ENCODE peak calls at places on chromosomes 7 and 10, in eight cellular contexts. P is GM12891, I is right lobe of liver, G is body of pancreas, A is IMR-90, Z is breast epithelium, X is uterus, K is gastrocnemius medialis. D is an unnamed sample.

GRCh38 chr10:27529010-27529783 is 25.1 kb downstream of the RAB18 start:
- DNase-seq in K (no peak), X (no peak), P (no peak), G (no peak), A (peak; percentile 31), I (no peak), Z (no peak), D (no peak)

GRCh38 chr7:70790215-70791073 is 341.5 kb upstream of the GALNT17 start:
- DNase-seq in X (no peak), A (no peak), G (no peak), P (no peak), K (no peak), I (no peak), Z (no peak), D (no peak)

GRCh38 chr7:29879609-29880008 is 73.3 kb downstream of the WIPF3 start:
- DNase-seq in G (peak; percentile 46), A (peak; percentile 21), X (no peak), Z (no peak), I (no peak), K (peak; percentile 58), P (no peak), D (no peak)

GRCh38 chr7:50610521-50611277 is 45.5 kb upstream of the DDC start:
- DNase-seq in Z (no peak), G (no peak), A (peak; percentile 37), P (no peak), I (no peak), X (no peak), K (no peak), D (no peak)

GRCh38 chr7:72924748-72925545 is at the start of gene POM121:
- DNase-seq in A (peak; percentile 86), P (peak; percentile 90), Z (peak; percentile 74), K (peak; percentile 79), I (peak; percentile 85), X (peak; percentile 78), G (peak; percentile 85), D (peak; percentile 90)

GRCh38 chr7:101857358-101857794 is 40.0 kb downstream of the CUX1 start:
- DNase-seq in K (no peak), G (no peak), P (no peak), I (no peak), Z (no peak), A (no peak), X (no peak), D (no peak)

GRCh38 chr10:83959330-83959729 is 180.0 kb upstream of the GHITM start:
- DNase-seq in A (no peak), P (no peak), X (no peak), I (no peak), G (no peak), Z (no peak), K (no peak), D (no peak)

GRCh38 chr7:144487906-144488305 is 84.4 kb upstream of the NOBOX start:
- DNase-seq in I (no peak), Z (no peak), K (no peak), P (no peak), X (no peak), A (no peak), G (no peak), D (no peak)

GRCh38 chr10:121089434-121089833 is 238.3 kb downstream of the WDR11 start:
- DNase-seq in K (no peak), P (no peak), G (no peak), A (no peak), X (no peak), Z (no peak), I (no peak), D (no peak)

GRCh38 chr10:635088-635861 is 54.2 kb downstream of the DIP2C start:
- DNase-seq in I (no peak), K (no peak), P (no peak), X (no peak), G (no peak), Z (no peak), A (no peak), D (no peak)

GRCh38 chr7:37337522-37337921 is 111.1 kb downstream of the ELMO1 start:
- DNase-seq in P (no peak), G (no peak), A (no peak), K (no peak), Z (no peak), X (no peak), I (no peak), D (no peak)

DNA sequence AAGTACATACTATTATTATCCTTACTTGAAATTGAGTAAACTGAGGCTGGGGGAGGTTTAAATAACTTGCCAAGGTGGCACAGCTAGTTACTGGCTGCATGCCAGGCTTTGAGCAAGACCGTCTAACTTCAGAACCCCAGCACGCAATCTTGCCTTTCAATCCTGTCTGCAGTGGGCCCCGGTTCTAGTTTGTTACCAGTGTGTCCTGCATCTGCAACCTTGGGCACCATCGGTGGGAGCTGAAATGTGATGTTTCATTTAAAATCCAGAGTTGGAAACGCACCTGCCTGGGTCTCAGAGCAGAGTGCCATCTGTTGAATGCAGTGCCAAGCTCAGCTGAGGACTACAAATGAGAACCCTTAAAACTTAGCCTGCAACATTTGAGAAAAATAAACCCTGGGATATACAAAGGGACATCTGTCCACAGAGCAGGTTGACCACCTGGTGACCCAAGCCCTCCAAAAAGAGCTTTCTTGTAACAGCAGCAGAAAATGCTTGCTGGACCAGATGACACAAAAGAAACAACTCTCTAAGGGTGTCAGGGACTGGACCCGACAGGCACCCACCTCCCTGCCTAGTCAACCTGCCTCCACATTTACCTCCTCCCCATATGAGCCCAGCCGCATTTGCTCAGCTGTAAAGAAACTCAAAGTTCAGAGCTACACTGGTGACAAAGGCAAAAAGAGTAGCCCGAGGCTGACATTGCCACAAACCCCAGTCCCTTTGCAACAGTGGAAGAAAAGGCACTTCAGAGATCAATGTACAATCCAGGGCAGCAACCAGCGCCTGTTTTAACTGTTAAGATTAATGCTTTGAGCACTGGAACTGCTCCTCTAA is 1.7 kb downstream of the SH3PXD2A start:
- DNase-seq in K (no peak), G (no peak), X (no peak), Z (no peak), I (no peak), A (no peak), P (no peak), D (no peak)
- TF ChIP-seq POLR2A in K (no peak), G (no peak), X (no peak), Z (no peak), I (no peak), A (no peak), P (no peak), D (no peak)

DNA sequence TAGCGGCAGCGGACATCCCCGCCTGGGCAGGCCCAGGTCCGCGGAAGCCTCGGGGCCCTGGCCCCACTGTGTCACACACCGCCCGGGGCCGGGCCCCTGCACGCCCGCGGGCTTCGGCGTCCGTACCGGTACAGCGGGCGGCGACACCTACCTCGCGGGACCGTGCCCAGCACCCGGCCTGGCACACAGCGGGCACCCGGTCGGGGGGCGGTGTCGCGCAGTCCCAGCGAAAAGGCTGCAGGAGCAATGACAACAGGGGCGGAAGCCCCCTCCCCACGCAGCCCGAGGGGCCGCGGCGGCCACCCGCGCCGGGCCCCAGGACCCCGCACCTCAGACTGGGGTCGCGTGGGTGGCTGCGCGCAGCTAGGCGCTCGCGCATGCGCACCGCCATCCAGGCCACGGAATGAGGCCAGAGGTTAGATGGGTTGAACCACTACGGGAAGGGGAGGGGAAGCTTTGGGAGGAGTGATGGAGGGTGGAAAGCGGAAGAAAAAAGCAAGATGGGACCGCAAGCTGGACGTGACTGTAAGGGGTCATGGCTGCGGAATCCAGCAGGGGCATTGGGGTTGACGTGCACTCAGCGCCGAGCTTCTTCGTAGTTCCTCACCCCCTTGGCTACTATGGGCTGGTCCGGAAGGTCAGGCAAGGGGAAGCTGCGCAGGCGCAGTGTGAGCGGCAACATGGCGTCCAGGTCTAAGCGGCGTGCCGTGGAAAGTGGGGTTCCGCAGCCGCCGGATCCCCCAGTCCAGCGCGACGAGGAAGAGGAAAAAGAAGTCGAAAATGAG is at the start of the genes BCCIP and UROS:
- DNase-seq in K (peak; percentile 84), Z (peak; percentile 83), G (peak; percentile 94), I (peak; percentile 92), P (peak; percentile 87), X (peak; percentile 91), A (peak; percentile 87), D (peak; percentile 93)
- TF ChIP-seq POLR2A in K (peak; percentile 69), Z (peak; percentile 65), G (peak; percentile 75), I (peak; percentile 63), P (peak; percentile 76), X (peak; percentile 65), A (peak; percentile 53), D (no peak)

DNA sequence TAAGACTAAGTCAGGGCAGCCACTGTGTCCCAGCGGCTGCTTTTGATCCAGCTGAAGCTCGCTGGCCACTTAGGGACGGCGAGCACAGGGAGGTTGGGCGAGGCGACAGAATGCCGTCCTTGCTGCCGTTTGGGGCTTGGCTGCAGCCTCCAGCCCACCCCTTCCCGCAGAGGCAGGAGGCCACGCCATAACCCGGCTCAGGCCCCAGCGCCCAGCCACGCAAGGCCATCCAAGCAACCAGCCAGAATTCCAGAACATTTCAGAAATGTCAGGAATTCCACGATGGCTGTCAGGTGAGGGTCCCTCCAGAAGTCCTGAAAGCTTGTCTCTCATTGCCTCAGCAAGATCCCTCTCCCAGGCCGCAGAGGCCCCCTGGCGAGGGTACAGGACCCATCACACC is 479.1 kb upstream of the FOXK1 start:
- DNase-seq in G (no peak), A (no peak), Z (no peak), X (no peak), I (no peak), K (no peak), P (no peak), D (no peak)
- TF ChIP-seq POLR2A in G (no peak), A (no peak), Z (no peak), X (no peak), I (no peak), K (no peak), P (no peak), D (no peak)

GRCh38 chr10:104254493-104255243 is at the start of gene GSTO1:
- DNase-seq in X (peak; percentile 86), A (peak; percentile 76), I (peak; percentile 84), G (peak; percentile 82), Z (peak; percentile 76), K (peak; percentile 74), P (peak; percentile 61), D (peak; percentile 78)

GRCh38 chr10:104253576-104254410 is 899 bp upstream of the GSTO1 start:
- DNase-seq in X (no peak), K (no peak), Z (no peak), I (no peak), P (no peak), G (no peak), A (peak; percentile 56), D (no peak)

GRCh38 chr10:104257235-104257634 is 2.5 kb downstream of the GSTO1 start:
- DNase-seq in X (no peak), P (no peak), I (no peak), K (no peak), G (no peak), A (no peak), Z (no peak), D (no peak)

GRCh38 chr10:104256335-104257080 is 1.8 kb downstream of the GSTO1 start:
- DNase-seq in K (no peak), A (no peak), P (no peak), Z (no peak), X (no peak), I (no peak), G (no peak), D (no peak)

DNA sequence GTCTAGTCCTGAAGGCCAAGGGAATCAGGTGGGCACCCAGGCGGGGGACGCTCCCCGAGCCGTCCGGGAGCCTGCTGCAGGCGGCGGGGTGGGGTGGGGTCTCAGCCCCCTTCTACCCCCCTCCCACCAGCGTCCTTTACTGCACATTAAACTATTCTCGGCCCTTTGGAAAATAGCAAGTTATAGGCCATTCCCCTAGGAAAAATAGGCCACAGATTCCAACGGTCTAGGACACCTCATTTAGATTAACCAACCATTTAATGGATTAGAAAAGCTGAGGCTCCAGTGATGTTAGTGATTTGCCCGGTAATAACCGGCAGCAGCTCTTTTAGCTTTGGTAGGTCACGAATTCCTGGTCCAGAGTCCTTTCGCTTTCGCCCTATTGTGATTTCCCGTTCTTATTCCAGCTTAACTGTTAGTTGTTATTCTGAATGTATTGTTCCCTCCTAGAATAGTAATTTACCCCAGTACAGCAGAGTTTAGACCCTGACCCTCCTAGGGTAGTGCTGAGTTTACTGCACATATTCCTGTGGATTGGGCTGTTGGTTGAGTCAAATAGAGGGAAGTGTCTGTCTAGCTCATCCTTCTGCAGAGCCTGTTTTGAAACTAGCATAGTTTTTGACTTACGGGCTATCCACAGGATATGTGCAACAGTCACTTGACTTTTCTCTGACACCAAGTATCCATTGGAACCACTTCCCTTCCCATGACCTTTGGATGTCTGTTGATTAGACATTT is 721 bp downstream of the GSTO1 start:
- DNase-seq in A (peak; percentile 90), I (no peak), K (no peak), G (peak; percentile 37), Z (no peak), P (no peak), X (no peak), D (no peak)
- TF ChIP-seq POLR2A in A (peak; percentile 91), I (peak; percentile 95), K (peak; percentile 88), G (peak; percentile 64), Z (peak; percentile 43), P (no peak), X (peak; percentile 30), D (no peak)